ENCODE peak calls at places on chromosomes 2 and 18, in nine cellular contexts. D, B, Q, A, P, Y, R, F and H are unnamed samples.

GRCh38 chr2:20097889-20098714 is 46.7 kb upstream of the LAPTM4A start:
- DNase-seq in B (peak), Q (peak), R (peak), A (peak), F (peak), P (peak), D (peak), Y (peak), H (peak)

GRCh38 chr18:48791636-48792105 is 159.1 kb downstream of the SMAD7 start:
- DNase-seq in A (no peak), Y (no peak), B (no peak), D (no peak), P (no peak), R (peak), F (no peak), Q (peak), H (no peak)

GRCh38 chr18:63477972-63478371 is 1.2 kb downstream of the SERPINB5 start:
- DNase-seq in Y (no peak), F (no peak), A (no peak), B (no peak), P (no peak), Q (no peak), D (no peak), R (no peak), H (no peak)

GRCh38 chr2:118657451-118657850 is 190.0 kb downstream of the EN1 start:
- DNase-seq in D (no peak), R (no peak), A (no peak), Q (no peak), B (no peak), P (no peak), Y (no peak), F (no peak), H (no peak)

GRCh38 chr2:176492583-176492982 is 223.3 kb downstream of the MTX2 start:
- DNase-seq in R (no peak), P (no peak), A (no peak), Y (no peak), F (no peak), B (no peak), Q (no peak), D (no peak), H (no peak)

GRCh38 chr18:9516437-9517064 is 41.2 kb downstream of the RALBP1 start:
- DNase-seq in P (no peak), A (peak), D (no peak), Y (peak), F (no peak), B (no peak), Q (no peak), R (no peak), H (peak)

GRCh38 chr2:187951470-187952218 is 340.0 kb upstream of the GULP1 start:
- DNase-seq in A (no peak), F (no peak), P (no peak), D (no peak), R (no peak), Q (no peak), B (no peak), Y (no peak), H (no peak)

GRCh38 chr2:211802611-211803010 is 736.0 kb downstream of the ERBB4 start:
- DNase-seq in Q (no peak), Y (no peak), F (no peak), P (no peak), A (no peak), R (no peak), B (no peak), D (no peak), H (no peak)

GRCh38 chr2:19358242-19359020 is at the start of gene OSR1:
- DNase-seq in B (peak), R (no peak), A (no peak), Y (peak), D (no peak), Q (peak), P (peak), F (no peak), H (no peak)

GRCh38 chr2:232418466-232419244 is 12.0 kb downstream of the ALPG start:
- DNase-seq in R (no peak), D (no peak), F (no peak), A (no peak), Q (no peak), B (no peak), Y (peak), P (no peak), H (no peak)

GRCh38 chr2:233801357-233802131 is 23.4 kb downstream of the MROH2A start:
- DNase-seq in F (peak), R (peak), A (no peak), Y (no peak), B (no peak), P (no peak), Q (no peak), D (no peak), H (no peak)

GRCh38 chr2:200377774-200378336 is 71.4 kb downstream of the SPATS2L start:
- DNase-seq in Q (no peak), Y (peak), D (no peak), B (no peak), A (no peak), R (no peak), F (no peak), P (no peak), H (no peak)

GRCh38 chr2:168814046-168814445 is 11.6 kb downstream of the NOSTRIN start:
- DNase-seq in Q (no peak), F (no peak), P (no peak), D (no peak), R (no peak), A (no peak), B (no peak), Y (no peak), H (no peak)

GRCh38 chr2:160292225-160292624 is 92.2 kb upstream of the ITGB6 start:
- DNase-seq in A (no peak), D (no peak), P (no peak), B (no peak), F (no peak), R (no peak), Y (no peak), Q (no peak), H (no peak)

DNA sequence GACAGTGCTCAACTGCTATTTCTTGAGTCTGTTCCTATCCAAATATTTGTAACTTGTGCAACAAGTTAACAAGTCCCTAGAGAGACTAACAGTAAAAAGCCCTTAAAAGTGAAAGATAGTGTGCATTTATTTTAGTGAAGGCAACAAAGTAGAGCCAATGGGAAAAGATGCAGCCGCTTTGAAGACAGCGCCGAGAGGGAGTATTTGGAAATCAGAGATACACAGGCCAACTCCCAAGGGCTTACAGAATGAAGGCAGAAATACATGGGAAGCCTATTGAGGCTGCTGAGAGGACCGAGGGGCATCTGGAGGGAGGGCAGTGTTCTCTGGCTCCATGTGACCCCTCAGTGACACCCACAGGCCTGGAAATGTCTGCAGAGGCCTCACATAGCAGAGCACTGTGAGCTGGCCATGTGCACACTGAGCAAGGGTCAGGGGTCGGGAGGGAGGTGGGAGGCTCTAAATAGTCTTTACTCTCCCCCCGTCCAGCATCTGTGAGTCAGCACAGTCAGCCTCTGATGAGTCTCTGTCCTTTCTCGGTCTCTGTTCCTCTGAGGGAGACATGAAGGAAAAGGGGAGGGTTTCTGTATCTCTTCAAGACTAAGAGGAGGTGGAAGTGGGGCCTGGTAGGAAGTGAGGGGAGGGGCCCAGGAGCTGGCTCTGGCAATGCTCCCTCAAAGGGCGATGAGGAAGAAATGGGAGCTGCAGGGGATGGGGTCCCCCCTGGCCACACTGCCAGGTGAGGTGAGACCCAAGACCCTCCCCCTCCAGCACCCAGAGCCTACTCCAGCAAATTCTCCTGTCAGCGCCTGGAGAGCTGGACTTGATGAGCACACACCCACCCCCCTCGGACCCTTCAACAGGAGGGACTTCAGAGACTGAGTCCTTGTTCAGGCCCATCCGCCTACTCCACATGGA is 133.6 kb downstream of the SP3 start:
- DNase-seq in Y (peak), P (peak), A (no peak), B (peak), Q (peak), R (no peak), F (peak), D (no peak), H (no peak)
- H3K27ac ChIP-seq in Y (peak), P (peak), A (no peak), B (no peak), Q (peak), R (no peak), F (peak), D (no peak), H (no peak)

GRCh38 chr2:219109468-219109867 is 48.7 kb upstream of the IHH start:
- DNase-seq in A (peak), D (no peak), Y (peak), R (no peak), B (no peak), P (peak), F (peak), Q (no peak), H (no peak)

GRCh38 chr2:219107837-219108236 is 47.1 kb upstream of the IHH start:
- DNase-seq in Q (no peak), P (no peak), B (no peak), Y (no peak), A (no peak), D (no peak), R (no peak), F (no peak), H (no peak)

GRCh38 chr2:219111375-219112069 is 49.1 kb downstream of the NHEJ1 start:
- DNase-seq in B (no peak), Y (no peak), F (no peak), A (no peak), Q (no peak), R (no peak), D (no peak), P (no peak), H (no peak)

GRCh38 chr2:219112651-219113338 is 47.8 kb downstream of the NHEJ1 start:
- DNase-seq in P (no peak), B (no peak), Y (no peak), A (no peak), F (no peak), D (no peak), R (no peak), Q (no peak), H (no peak)

GRCh38 chr2:219112070-219112421 is 48.6 kb downstream of the NHEJ1 start:
- DNase-seq in A (no peak), P (no peak), Q (no peak), F (no peak), R (no peak), D (no peak), B (no peak), Y (no peak), H (no peak)
- H3K27ac ChIP-seq in A (no peak), P (no peak), Q (no peak), F (no peak), R (no peak), D (no peak), B (no peak), Y (peak), H (no peak)

GRCh38 chr2:217980591-217980990 is 22.2 kb downstream of the TNS1 start:
- DNase-seq in A (no peak), F (no peak), B (no peak), D (no peak), Y (no peak), Q (peak), P (no peak), R (no peak), H (no peak)
- H3K27ac ChIP-seq in A (no peak), F (peak), B (no peak), D (no peak), Y (peak), Q (peak), P (peak), R (no peak), H (no peak)

GRCh38 chr2:120574620-120575019 is 161.0 kb upstream of the GLI2 start:
- DNase-seq in A (no peak), P (no peak), Q (no peak), R (no peak), B (no peak), F (no peak), D (no peak), Y (no peak), H (no peak)
- H3K27ac ChIP-seq in A (no peak), P (no peak), Q (no peak), R (no peak), B (no peak), F (no peak), D (no peak), Y (no peak), H (no peak)

DNA sequence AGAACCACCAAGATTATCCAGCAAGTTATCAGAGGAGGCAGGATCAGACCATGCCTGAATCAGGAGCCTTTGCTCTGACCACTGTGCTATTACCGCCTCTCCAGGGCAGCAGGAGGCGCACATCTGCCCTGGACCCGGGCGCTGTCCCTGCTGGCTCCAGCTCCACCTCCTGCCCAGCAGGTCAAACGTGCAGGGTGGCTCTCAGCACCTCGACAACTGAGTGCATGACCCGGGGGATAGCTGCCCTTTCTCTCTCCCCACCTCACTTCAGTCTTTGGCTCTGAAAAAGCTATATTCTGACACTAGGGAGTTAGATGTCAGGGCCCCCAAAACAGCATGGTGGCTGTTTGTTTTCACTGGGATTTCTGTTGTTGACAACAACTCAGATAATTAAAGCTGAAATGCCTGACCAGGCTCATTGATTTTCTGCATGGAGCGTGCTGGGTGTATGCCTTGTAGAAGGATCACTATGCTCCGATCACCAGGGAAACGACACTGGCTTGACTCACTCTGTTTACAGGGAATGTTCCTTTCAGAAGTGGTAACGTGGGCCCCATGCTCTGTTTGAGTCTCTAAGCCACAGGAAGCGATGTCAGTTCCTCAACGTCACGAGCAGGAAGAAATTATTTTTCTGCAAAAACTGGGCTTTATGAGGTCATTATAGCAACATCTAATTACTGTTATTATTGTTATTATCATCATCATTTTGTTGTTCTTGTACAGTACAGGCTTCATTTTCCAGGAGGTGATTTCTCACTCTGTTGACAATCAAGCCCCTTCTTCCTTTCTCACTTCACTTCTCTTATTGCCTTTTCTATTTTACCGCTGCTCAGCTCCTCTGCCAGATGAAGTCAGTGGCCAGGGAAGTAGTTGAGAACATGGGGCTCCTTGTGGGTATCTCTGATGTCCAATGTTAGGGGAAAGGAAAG is 125.6 kb downstream of the PLB1 start:
- DNase-seq in P (peak), D (peak), A (peak), Y (peak), Q (peak), R (peak), B (peak), F (peak), H (no peak)
- H3K27ac ChIP-seq in P (peak), D (peak), A (peak), Y (peak), Q (peak), R (peak), B (peak), F (peak), H (peak)

GRCh38 chr2:191247381-191248057 is 2.3 kb downstream of the MYO1B start:
- DNase-seq in R (peak), D (no peak), A (no peak), Y (peak), F (no peak), P (no peak), Q (no peak), B (no peak), H (no peak)
- H3K27ac ChIP-seq in R (peak), D (no peak), A (no peak), Y (peak), F (peak), P (peak), Q (peak), B (peak), H (no peak)

DNA sequence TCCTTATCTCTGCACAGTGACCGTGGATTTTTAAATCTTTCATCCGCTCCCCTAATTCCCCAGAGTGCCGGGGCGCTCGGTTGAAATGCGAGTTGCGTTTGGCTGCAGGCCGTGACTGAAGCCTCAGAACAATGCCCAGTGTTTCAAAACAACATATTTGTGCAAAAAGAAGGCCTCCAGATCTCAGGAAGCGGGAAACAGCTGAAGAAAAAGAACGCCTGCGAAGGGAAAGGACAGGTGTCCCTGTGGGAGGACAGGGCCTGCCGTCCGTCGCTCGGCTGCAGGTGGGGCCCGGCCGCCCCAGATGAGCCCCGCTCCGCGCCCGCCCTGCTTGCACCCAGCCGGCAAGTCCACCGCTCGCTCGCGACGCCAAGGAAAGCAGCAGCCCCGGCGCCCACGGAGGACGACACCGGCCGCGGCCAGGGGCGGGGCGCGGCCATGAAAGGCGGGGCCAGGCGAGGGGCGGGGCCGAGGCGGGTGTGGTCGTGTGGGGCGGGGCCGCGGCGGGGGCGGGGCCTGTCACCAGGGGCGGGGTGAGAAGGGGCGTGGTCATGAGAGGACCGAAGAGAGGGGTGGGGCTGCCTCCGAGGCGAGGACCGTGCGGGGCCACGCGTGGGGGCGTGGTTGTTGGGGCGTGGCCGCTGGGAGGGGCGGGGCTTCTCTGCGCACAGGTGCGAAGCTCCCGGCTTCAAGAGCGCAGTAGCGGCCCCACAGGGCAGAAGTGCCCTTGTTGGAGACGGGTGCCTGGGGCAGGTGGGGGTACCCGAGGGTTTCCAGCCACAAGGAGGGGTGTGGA is 17.6 kb upstream of the BOK start:
- DNase-seq in Q (no peak), D (peak), A (peak), Y (peak), F (peak), B (no peak), P (peak), R (no peak), H (no peak)
- H3K27ac ChIP-seq in Q (no peak), D (no peak), A (no peak), Y (no peak), F (peak), B (no peak), P (no peak), R (no peak), H (peak)

GRCh38 chr2:133776936-133777587 is 208.8 kb upstream of the NCKAP5 start:
- DNase-seq in R (no peak), A (no peak), F (no peak), Y (no peak), P (no peak), D (no peak), B (no peak), Q (no peak), H (no peak)

GRCh38 chr2:133773862-133774674 is 205.8 kb upstream of the NCKAP5 start:
- DNase-seq in P (peak), Y (no peak), R (no peak), Q (no peak), F (no peak), B (no peak), A (no peak), D (no peak), H (peak)

GRCh38 chr2:133777607-133778006 is 209.3 kb upstream of the NCKAP5 start:
- DNase-seq in Y (no peak), P (no peak), B (no peak), A (no peak), Q (no peak), F (no peak), R (peak), D (no peak), H (no peak)

GRCh38 chr2:133769036-133769435 is 200.8 kb upstream of the NCKAP5 start:
- DNase-seq in P (no peak), D (no peak), B (no peak), F (no peak), Y (no peak), Q (no peak), R (no peak), A (no peak), H (no peak)

GRCh38 chr2:133774675-133775005 is 206.4 kb upstream of the NCKAP5 start:
- DNase-seq in Q (peak), B (peak), P (peak), R (no peak), Y (peak), D (no peak), F (no peak), A (no peak), H (no peak)
- H3K27ac ChIP-seq in Q (no peak), B (no peak), P (peak), R (no peak), Y (no peak), D (no peak), F (no peak), A (no peak), H (peak)